ENCODE peak calls at places on chromosome 17, in four cellular contexts. R is A549, Q is upper lobe of left lung, P is body of pancreas. O is an unnamed sample.

GRCh38 chr17:8552582-8553320 is 77.8 kb downstream of the MYH10 start:
- ATAC-seq in Q (no peak), R (peak), P (no peak), O (no peak)

GRCh38 chr17:35660902-35661301 is 70.5 kb upstream of the RASL10B start:
- ATAC-seq in R (no peak), Q (no peak), P (no peak), O (no peak)

GRCh38 chr17:82356028-82356427 is 3.0 kb upstream of the TEX19 start:
- ATAC-seq in R (no peak), Q (peak), P (peak), O (no peak)

GRCh38 chr17:40538019-40538935 is 27.0 kb downstream of the CCR7 start:
- ATAC-seq in R (no peak), P (peak), Q (no peak), O (no peak)

GRCh38 chr17:76433693-76434092 is 19.3 kb downstream of the UBE2O start:
- ATAC-seq in R (no peak), Q (no peak), P (no peak), O (no peak)

GRCh38 chr17:32759476-32759875 is 117.4 kb downstream of the MYO1D start:
- ATAC-seq in R (no peak), Q (no peak), P (no peak), O (no peak)

GRCh38 chr17:57599271-57600045 is 145.6 kb downstream of the CCDC182 start:
- ATAC-seq in R (no peak), Q (no peak), P (no peak), O (no peak)

GRCh38 chr17:19570497-19571151 is 37.0 kb downstream of the SLC47A1 start:
- ATAC-seq in R (no peak), P (peak), Q (no peak), O (no peak)

GRCh38 chr17:41697122-41697962 is 8.7 kb downstream of the EIF1 start:
- ATAC-seq in Q (peak), R (no peak), P (peak), O (peak)

GRCh38 chr17:52737071-52737470 is 578.6 kb upstream of the CA10 start:
- ATAC-seq in Q (no peak), P (no peak), R (no peak), O (no peak)

GRCh38 chr17:40914456-40914855 is 23.0 kb downstream of the KRT23 start:
- ATAC-seq in P (no peak), Q (no peak), R (no peak), O (no peak)

GRCh38 chr17:78651551-78651950 is 74.4 kb upstream of the DNAH17 start:
- ATAC-seq in Q (no peak), R (no peak), P (no peak), O (no peak)

GRCh38 chr17:77666881-77667395 is 291.6 kb upstream of the TNRC6C start:
- ATAC-seq in P (no peak), R (no peak), Q (no peak), O (no peak)

GRCh38 chr17:50028207-50029120 is 27.4 kb upstream of the ITGA3 start:
- ATAC-seq in P (peak), R (peak), Q (peak), O (no peak)
- TF ChIP-seq POLR2A in P (no peak), R (no peak), Q (no peak), O (no peak)

DNA sequence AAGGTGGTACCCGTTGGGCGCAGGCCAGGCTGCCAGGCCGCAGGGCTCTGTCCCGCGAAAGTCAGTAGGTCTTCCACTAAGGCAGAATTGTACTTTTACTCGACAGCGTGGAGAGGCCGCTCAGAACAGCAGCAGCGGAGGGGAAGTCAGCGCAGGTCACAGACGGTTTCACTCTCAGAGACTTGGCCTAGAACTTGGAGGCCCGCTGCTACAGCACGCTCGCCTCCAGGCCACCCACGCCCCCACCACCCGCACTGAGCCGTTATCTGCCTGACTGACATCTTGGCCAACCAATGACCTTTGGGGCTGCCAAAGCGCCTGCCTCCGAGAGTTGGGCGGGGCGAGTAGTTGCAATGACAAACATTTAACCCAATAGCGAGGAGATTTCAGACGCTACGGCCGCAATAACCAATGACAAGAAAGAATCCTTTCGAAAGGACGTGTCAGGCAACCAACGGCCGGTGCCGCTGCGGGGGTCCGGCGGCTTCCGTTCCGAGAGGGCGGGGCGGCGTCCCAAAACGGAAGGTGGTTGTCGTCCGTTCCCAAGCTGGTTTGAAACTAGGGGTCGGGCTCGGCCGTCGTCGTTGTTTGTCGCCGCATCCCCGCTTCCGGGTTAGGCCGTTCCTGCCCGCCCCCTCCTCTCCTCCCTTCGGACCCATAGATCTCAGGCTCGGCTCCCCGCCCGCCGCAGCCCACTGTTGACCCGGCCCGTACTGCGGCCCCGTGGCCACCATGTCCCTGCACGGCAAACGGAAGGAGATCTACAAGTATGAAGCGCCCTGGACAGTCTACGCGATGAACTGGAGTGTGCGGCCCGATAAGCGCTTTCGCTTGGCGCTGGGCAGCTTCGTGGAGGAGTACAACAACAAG is at the start of gene DCAF7:
- ATAC-seq in P (peak), Q (peak), R (peak), O (peak)
- TF ChIP-seq POLR2A in P (peak), Q (peak), R (peak), O (peak)

GRCh38 chr17:15947331-15947730 is 2.4 kb downstream of the ADORA2B start:
- ATAC-seq in R (no peak), Q (peak), P (no peak), O (no peak)
- TF ChIP-seq POLR2A in R (no peak), Q (no peak), P (no peak), O (no peak)

DNA sequence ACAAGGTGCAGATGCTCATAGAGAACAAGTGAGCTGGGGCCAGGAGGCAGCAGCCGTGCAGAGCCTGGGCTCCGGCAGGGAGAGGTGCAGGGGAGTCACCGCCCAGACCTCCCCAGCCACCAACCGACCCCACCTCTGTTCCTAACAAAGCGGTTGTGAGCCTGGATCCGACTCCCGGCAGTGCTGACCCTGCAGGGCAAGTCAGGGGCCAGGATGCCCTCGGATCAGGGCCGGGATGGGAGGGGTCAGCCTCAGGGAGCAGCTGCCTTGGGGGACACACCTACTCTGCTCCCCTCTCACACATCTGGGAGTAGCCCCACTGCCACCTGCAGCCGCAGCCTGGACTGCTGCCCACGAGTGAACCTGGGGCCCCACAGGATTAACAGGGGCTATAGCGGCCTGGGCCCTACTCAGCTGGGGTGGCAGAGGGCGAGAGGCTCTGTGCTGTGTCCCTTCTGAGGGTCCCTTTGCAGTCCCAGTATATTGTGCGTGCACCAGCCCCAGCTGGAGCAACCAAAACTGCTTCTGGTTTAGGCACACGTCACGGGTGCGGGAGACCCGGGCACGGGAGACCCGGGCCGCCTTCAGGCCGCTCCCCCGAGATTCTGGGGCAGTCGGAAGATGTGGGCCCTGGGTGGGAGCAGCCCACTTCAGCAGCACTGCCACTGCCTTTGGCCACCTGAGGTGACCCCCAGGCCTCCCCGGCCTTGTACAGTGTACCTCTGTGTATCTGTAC is 21.2 kb downstream of the MNT start:
- ATAC-seq in P (no peak), R (no peak), Q (no peak), O (no peak)
- TF ChIP-seq POLR2A in P (no peak), R (no peak), Q (no peak), O (no peak)

DNA sequence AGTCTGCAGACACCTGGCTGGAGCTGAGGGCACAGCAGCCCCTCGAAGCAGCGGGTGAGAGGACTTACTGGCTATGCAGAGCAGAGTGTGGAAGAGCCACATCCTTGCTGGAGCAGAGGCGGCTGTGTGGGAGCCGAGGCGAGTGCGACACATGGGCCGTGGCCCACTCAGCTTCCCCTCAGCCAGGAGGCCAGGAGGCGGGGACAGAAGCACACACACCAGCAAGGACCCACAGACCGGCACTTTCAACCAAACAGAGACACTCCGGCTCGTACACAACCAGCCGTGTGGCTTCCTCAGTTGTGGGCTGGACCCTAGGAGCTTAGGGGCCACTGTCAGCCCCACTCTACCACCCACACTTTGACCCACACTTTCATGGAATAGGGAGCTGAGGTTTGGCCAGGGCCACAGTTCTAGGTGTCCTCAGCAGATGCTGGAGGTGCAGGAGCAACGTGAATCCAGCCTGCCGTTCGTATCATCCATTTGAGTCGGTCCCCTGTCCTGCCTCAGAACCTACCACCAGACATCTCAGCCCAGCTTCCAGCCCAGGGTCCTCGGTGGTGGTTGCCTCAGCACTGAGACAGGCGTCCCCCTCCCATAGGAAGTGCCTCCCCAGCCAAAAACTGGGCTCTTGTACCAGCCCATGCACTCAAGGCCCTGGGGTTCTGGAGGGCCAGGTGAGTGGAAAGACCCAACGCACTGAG is at the start of gene ITGAE:
- ATAC-seq in R (no peak), Q (no peak), P (no peak), O (no peak)
- TF ChIP-seq POLR2A in R (no peak), Q (no peak), P (no peak), O (no peak)

GRCh38 chr17:4709794-4710692 is at the start of gene ARRB2:
- ATAC-seq in R (peak), Q (peak), P (peak), O (peak)
- TF ChIP-seq POLR2A in R (peak), Q (peak), P (peak), O (peak)

GRCh38 chr17:36892112-36892838 is 45.0 kb upstream of the LHX1 start:
- ATAC-seq in Q (no peak), P (no peak), R (no peak), O (no peak)
- TF ChIP-seq POLR2A in Q (no peak), P (no peak), R (no peak), O (no peak)